ENCODE peak calls at places on chromosomes 4 and X, in ten cellular contexts. G is AML-193, P is Peyer's patch, T is Calu3, I is HTR-8/SVneo, O is ELR, R is right atrium auricular region, F is adipocyte, Q is foreskin fibroblast, K is GM04503. X is an unnamed sample.

GRCh38 chr4:64384237-64385176 is 24.7 kb downstream of the TECRL start:
- DNase-seq in G (no peak), P (no peak), T (no peak), I (no peak), O (no peak), R (no peak), F (no peak), Q (no peak), K (no peak), X (no peak)

GRCh38 chrX:56759736-56760409 is 30.8 kb downstream of the NBDY start:
- DNase-seq in G (no peak), P (no peak), T (no peak), I (no peak), O (no peak), R (no peak), F (no peak), Q (no peak), K (no peak), X (no peak)

GRCh38 chr4:61505773-61506640 is 305.9 kb downstream of the ADGRL3 start:
- DNase-seq in G (no peak), P (no peak), T (no peak), I (no peak), O (no peak), R (no peak), F (no peak), Q (no peak), K (no peak), X (no peak)

GRCh38 chr4:9987749-9988346 is 33.4 kb downstream of the SLC2A9 start:
- DNase-seq in G (no peak), P (no peak), T (no peak), I (no peak), O (no peak), R (peak), F (no peak), Q (no peak), K (no peak), X (no peak)

GRCh38 chr4:181612240-181612639 is 631.0 kb upstream of the TENM3 start:
- DNase-seq in G (no peak), P (no peak), T (no peak), I (no peak), O (no peak), R (no peak), F (no peak), Q (no peak), K (no peak), X (no peak)

GRCh38 chr4:8515316-8516060 is 64.7 kb upstream of the GPR78 start:
- DNase-seq in G (no peak), P (no peak), T (no peak), I (peak), O (peak), R (no peak), F (peak), Q (peak), K (no peak), X (peak)

GRCh38 chr4:110332483-110332882 is 134.1 kb upstream of the ELOVL6 start:
- DNase-seq in G (no peak), P (no peak), T (no peak), I (no peak), O (no peak), R (no peak), F (no peak), Q (no peak), K (no peak), X (no peak)

GRCh38 chrX:46637937-46638336 is 64.4 kb downstream of the CHST7 start:
- DNase-seq in G (no peak), P (no peak), T (no peak), I (peak), O (peak), R (no peak), F (no peak), Q (peak), K (no peak), X (no peak)

GRCh38 chrX:149383852-149384251 is 121.3 kb downstream of the IDS start:
- DNase-seq in G (no peak), P (no peak), T (no peak), I (no peak), O (no peak), R (no peak), F (no peak), Q (no peak), K (no peak), X (no peak)

GRCh38 chr4:41384992-41385391 is 128.3 kb downstream of the UCHL1 start:
- DNase-seq in G (no peak), P (peak), T (peak), I (no peak), O (no peak), R (peak), F (no peak), Q (peak), K (no peak), X (peak)

GRCh38 chr4:108045687-108046024 is 56.0 kb downstream of the HADH start:
- DNase-seq in G (no peak), P (no peak), T (no peak), I (no peak), O (no peak), R (no peak), F (no peak), Q (peak), K (no peak), X (peak)

GRCh38 chrX:153922932-153923857 is 2.9 kb downstream of the ARHGAP4 start:
- DNase-seq in G (peak), P (no peak), T (peak), I (peak), O (peak), R (peak), F (peak), Q (peak), K (no peak), X (peak)

GRCh38 chrX:16882188-16882587 is 12.0 kb upstream of the RBBP7 start:
- DNase-seq in G (peak), P (peak), T (peak), I (no peak), O (peak), R (no peak), F (peak), Q (peak), K (no peak), X (peak)

GRCh38 chrX:150148749-150149672 is 210.7 kb upstream of the EOLA2 start:
- DNase-seq in G (no peak), P (no peak), T (no peak), I (no peak), O (peak), R (no peak), F (no peak), Q (peak), K (no peak), X (peak)

GRCh38 chr4:67713531-67714247 is 12.7 kb upstream of the UBA6 start:
- DNase-seq in G (no peak), P (no peak), T (no peak), I (no peak), O (peak), R (no peak), F (peak), Q (peak), K (no peak), X (peak)

GRCh38 chr4:69133993-69134392 is 37.7 kb downstream of the UGT2B7 start:
- DNase-seq in G (no peak), P (no peak), T (no peak), I (no peak), O (no peak), R (no peak), F (no peak), Q (no peak), K (no peak), X (no peak)

GRCh38 chrX:14243823-14244222 is 214.1 kb upstream of the GEMIN8 start:
- DNase-seq in G (no peak), P (no peak), T (no peak), I (no peak), O (no peak), R (no peak), F (no peak), Q (no peak), K (no peak), X (no peak)

GRCh38 chrX:18401848-18402213 is 23.6 kb upstream of the CDKL5 start:
- DNase-seq in G (no peak), P (no peak), T (no peak), I (no peak), O (no peak), R (no peak), F (no peak), Q (no peak), K (no peak), X (no peak)

GRCh38 chr4:56630876-56631666 is 50.0 kb downstream of the HOPX start:
- DNase-seq in G (no peak), P (no peak), T (no peak), I (no peak), O (peak), R (no peak), F (peak), Q (peak), K (no peak), X (peak)

GRCh38 chr4:187656953-187657352 is 338.6 kb upstream of the ZFP42 start:
- DNase-seq in G (no peak), P (no peak), T (no peak), I (peak), O (no peak), R (no peak), F (peak), Q (no peak), K (peak), X (no peak)

GRCh38 chrX:55159556-55159955 is 60.6 kb upstream of the PAGE5 start:
- DNase-seq in G (peak), P (no peak), T (no peak), I (no peak), O (no peak), R (no peak), F (no peak), Q (no peak), K (no peak), X (no peak)

GRCh38 chr4:56372774-56373173 is 14.5 kb downstream of the AASDH start:
- DNase-seq in G (no peak), P (no peak), T (no peak), I (no peak), O (peak), R (no peak), F (no peak), Q (no peak), K (no peak), X (no peak)

GRCh38 chrX:123424546-123424945 is 240.5 kb downstream of the GRIA3 start:
- DNase-seq in G (no peak), P (no peak), T (no peak), I (no peak), O (peak), R (no peak), F (peak), Q (peak), K (peak), X (peak)

GRCh38 chrX:24842486-24842885 is 148.8 kb downstream of the POLA1 start:
- DNase-seq in G (no peak), P (no peak), T (no peak), I (no peak), O (no peak), R (no peak), F (peak), Q (peak), K (no peak), X (no peak)

GRCh38 chrX:40253770-40254169 is 156.0 kb upstream of the BCOR start:
- DNase-seq in G (no peak), P (no peak), T (no peak), I (no peak), O (peak), R (no peak), F (no peak), Q (no peak), K (no peak), X (no peak)

GRCh38 chr4:41990029-41990382 is 324 bp upstream of the SLC30A9 start:
- DNase-seq in G (no peak), P (no peak), T (no peak), I (no peak), O (no peak), R (no peak), F (no peak), Q (no peak), K (no peak), X (no peak)

GRCh38 chr4:15755321-15755750 is 22.8 kb upstream of the CD38 start:
- DNase-seq in G (no peak), P (no peak), T (no peak), I (peak), O (peak), R (no peak), F (peak), Q (peak), K (no peak), X (peak)

GRCh38 chr4:75643651-75644050 is 13.3 kb upstream of the CDKL2 start:
- DNase-seq in G (no peak), P (no peak), T (no peak), I (no peak), O (no peak), R (no peak), F (peak), Q (no peak), K (no peak), X (no peak)

GRCh38 chr4:98467627-98468072 is 190.8 kb downstream of the TSPAN5 start:
- DNase-seq in G (peak), P (no peak), T (peak), I (peak), O (peak), R (peak), F (peak), Q (peak), K (peak), X (peak)

GRCh38 chr4:147576084-147576483 is 41.1 kb upstream of the TMEM184C start:
- DNase-seq in G (no peak), P (no peak), T (no peak), I (no peak), O (no peak), R (no peak), F (no peak), Q (no peak), K (no peak), X (no peak)

GRCh38 chr4:103097112-103097511 is 2.5 kb downstream of the BDH2 start:
- DNase-seq in G (no peak), P (no peak), T (no peak), I (no peak), O (no peak), R (no peak), F (no peak), Q (no peak), K (no peak), X (no peak)

GRCh38 chrX:46788902-46789301 is 30.0 kb upstream of the SLC9A7 start:
- DNase-seq in G (no peak), P (no peak), T (no peak), I (no peak), O (peak), R (no peak), F (peak), Q (peak), K (peak), X (peak)

GRCh38 chr4:150096625-150097024 is 18.4 kb downstream of the DCLK2 start:
- DNase-seq in G (no peak), P (no peak), T (no peak), I (no peak), O (no peak), R (no peak), F (no peak), Q (no peak), K (no peak), X (no peak)

GRCh38 chr4:141501931-141502330 is 134.5 kb upstream of the IL15 start:
- DNase-seq in G (no peak), P (no peak), T (no peak), I (peak), O (peak), R (no peak), F (peak), Q (peak), K (no peak), X (peak)

GRCh38 chrX:3728454-3728853 is 15.0 kb upstream of the PRKX start:
- DNase-seq in G (no peak), P (no peak), T (no peak), I (no peak), O (no peak), R (no peak), F (peak), Q (peak), K (no peak), X (peak)

X was measured in fibroblast of the aortic adventitia.